ENCODE peak calls at places on chromosomes 2 and 18, in six cellular contexts. One of them, this sample, is unnamed.

GRCh38 chr2:96157649-96158553 is 12.7 kb upstream of the DUSP2 start:
- DNase-seq in HAP-1: no peak
- DNase-seq in left lobe of liver: no peak
- DNase-seq in activated T-cell treated with anti-CD3 and anti-CD28 coated beads, Interleukin-2, amount 50 U/mL, for 48 hours: peak; percentile 97
- DNase-seq in epithelial cell of esophagus: no peak
- DNase-seq in T-helper 1 cell: peak; percentile 49
- DNase-seq in this sample: peak; percentile 85

GRCh38 chr2:36246320-36246990 is 109.1 kb upstream of the CRIM1 start:
- DNase-seq in left lobe of liver: no peak
- DNase-seq in activated T-cell treated with anti-CD3 and anti-CD28 coated beads, Interleukin-2, amount 50 U/mL, for 48 hours: no peak
- DNase-seq in T-helper 1 cell: no peak
- DNase-seq in epithelial cell of esophagus: no peak
- DNase-seq in HAP-1: no peak
- DNase-seq in this sample: no peak

GRCh38 chr2:110980613-110981062 is 140.1 kb upstream of the BCL2L11 start:
- DNase-seq in HAP-1: no peak
- DNase-seq in left lobe of liver: no peak
- DNase-seq in epithelial cell of esophagus: no peak
- DNase-seq in T-helper 1 cell: no peak
- DNase-seq in activated T-cell treated with anti-CD3 and anti-CD28 coated beads, Interleukin-2, amount 50 U/mL, for 48 hours: no peak
- DNase-seq in this sample: no peak

GRCh38 chr18:24913507-24914147 is 438.3 kb downstream of the ZNF521 start:
- DNase-seq in T-helper 1 cell: no peak
- DNase-seq in HAP-1: no peak
- DNase-seq in left lobe of liver: no peak
- DNase-seq in activated T-cell treated with anti-CD3 and anti-CD28 coated beads, Interleukin-2, amount 50 U/mL, for 48 hours: no peak
- DNase-seq in epithelial cell of esophagus: no peak
- DNase-seq in this sample: no peak

GRCh38 chr2:20135631-20136050 is 84.2 kb upstream of the LAPTM4A start:
- DNase-seq in activated T-cell treated with anti-CD3 and anti-CD28 coated beads, Interleukin-2, amount 50 U/mL, for 48 hours: peak; percentile 60
- DNase-seq in HAP-1: peak; percentile 70
- DNase-seq in left lobe of liver: peak; percentile 82
- DNase-seq in T-helper 1 cell: no peak
- DNase-seq in epithelial cell of esophagus: peak; percentile 61
- DNase-seq in this sample: peak; percentile 75

GRCh38 chr18:48994044-48994651 is 43.4 kb upstream of the SMAD7 start:
- DNase-seq in T-helper 1 cell: no peak
- DNase-seq in activated T-cell treated with anti-CD3 and anti-CD28 coated beads, Interleukin-2, amount 50 U/mL, for 48 hours: no peak
- DNase-seq in left lobe of liver: no peak
- DNase-seq in epithelial cell of esophagus: peak; percentile 41
- DNase-seq in HAP-1: no peak
- DNase-seq in this sample: no peak

GRCh38 chr2:101981484-101981883 is 10.3 kb upstream of the IL1R2 start:
- DNase-seq in epithelial cell of esophagus: no peak
- DNase-seq in activated T-cell treated with anti-CD3 and anti-CD28 coated beads, Interleukin-2, amount 50 U/mL, for 48 hours: no peak
- DNase-seq in left lobe of liver: no peak
- DNase-seq in T-helper 1 cell: no peak
- DNase-seq in HAP-1: no peak
- DNase-seq in this sample: no peak

GRCh38 chr2:177622516-177622915 is 229.9 kb downstream of the AGPS start:
- DNase-seq in HAP-1: peak; percentile 80
- DNase-seq in left lobe of liver: no peak
- DNase-seq in epithelial cell of esophagus: no peak
- DNase-seq in T-helper 1 cell: no peak
- DNase-seq in activated T-cell treated with anti-CD3 and anti-CD28 coated beads, Interleukin-2, amount 50 U/mL, for 48 hours: no peak
- DNase-seq in this sample: no peak

GRCh38 chr2:183089192-183089851 is 10.8 kb downstream of the DUSP19 start:
- DNase-seq in left lobe of liver: no peak
- DNase-seq in activated T-cell treated with anti-CD3 and anti-CD28 coated beads, Interleukin-2, amount 50 U/mL, for 48 hours: no peak
- DNase-seq in epithelial cell of esophagus: no peak
- DNase-seq in HAP-1: no peak
- DNase-seq in T-helper 1 cell: no peak
- DNase-seq in this sample: no peak

GRCh38 chr18:34659579-34660517 is 50.2 kb upstream of the DTNA start:
- DNase-seq in epithelial cell of esophagus: peak; percentile 93
- DNase-seq in T-helper 1 cell: no peak
- DNase-seq in left lobe of liver: peak; percentile 65
- DNase-seq in HAP-1: peak; percentile 74
- DNase-seq in activated T-cell treated with anti-CD3 and anti-CD28 coated beads, Interleukin-2, amount 50 U/mL, for 48 hours: no peak
- DNase-seq in this sample: no peak

GRCh38 chr2:173940208-173941020 is 24.8 kb downstream of the SP3 start:
- DNase-seq in left lobe of liver: no peak
- DNase-seq in epithelial cell of esophagus: no peak
- DNase-seq in activated T-cell treated with anti-CD3 and anti-CD28 coated beads, Interleukin-2, amount 50 U/mL, for 48 hours: no peak
- DNase-seq in T-helper 1 cell: no peak
- DNase-seq in HAP-1: no peak
- DNase-seq in this sample: no peak

GRCh38 chr2:69119104-69119503 is 106.1 kb downstream of the ANTXR1 start:
- DNase-seq in HAP-1: no peak
- DNase-seq in epithelial cell of esophagus: no peak
- DNase-seq in T-helper 1 cell: no peak
- DNase-seq in left lobe of liver: no peak
- DNase-seq in activated T-cell treated with anti-CD3 and anti-CD28 coated beads, Interleukin-2, amount 50 U/mL, for 48 hours: no peak
- DNase-seq in this sample: no peak

GRCh38 chr2:148458171-148458570 is 186.4 kb upstream of the EPC2 start:
- DNase-seq in activated T-cell treated with anti-CD3 and anti-CD28 coated beads, Interleukin-2, amount 50 U/mL, for 48 hours: no peak
- DNase-seq in T-helper 1 cell: no peak
- DNase-seq in epithelial cell of esophagus: no peak
- DNase-seq in left lobe of liver: no peak
- DNase-seq in HAP-1: no peak
- DNase-seq in this sample: no peak

GRCh38 chr2:58131191-58132011 is 84.8 kb downstream of the VRK2 start:
- DNase-seq in epithelial cell of esophagus: peak; percentile 40
- DNase-seq in activated T-cell treated with anti-CD3 and anti-CD28 coated beads, Interleukin-2, amount 50 U/mL, for 48 hours: no peak
- DNase-seq in HAP-1: no peak
- DNase-seq in left lobe of liver: no peak
- DNase-seq in T-helper 1 cell: no peak
- DNase-seq in this sample: no peak

GRCh38 chr2:70094978-70095832 is 7.9 kb downstream of the PCBP1 start:
- DNase-seq in HAP-1: no peak
- DNase-seq in activated T-cell treated with anti-CD3 and anti-CD28 coated beads, Interleukin-2, amount 50 U/mL, for 48 hours: no peak
- DNase-seq in T-helper 1 cell: peak; percentile 25
- DNase-seq in epithelial cell of esophagus: peak; percentile 89
- DNase-seq in left lobe of liver: peak; percentile 87
- DNase-seq in this sample: peak; percentile 56

GRCh38 chr2:25982273-25982967 is at the start of gene KIF3C:
- DNase-seq in T-helper 1 cell: peak; percentile 68
- DNase-seq in activated T-cell treated with anti-CD3 and anti-CD28 coated beads, Interleukin-2, amount 50 U/mL, for 48 hours: peak; percentile 76
- DNase-seq in left lobe of liver: peak; percentile 53
- DNase-seq in HAP-1: peak; percentile 76
- DNase-seq in epithelial cell of esophagus: peak; percentile 68
- DNase-seq in this sample: peak; percentile 78

GRCh38 chr2:218406949-218407703 is 7.5 kb downstream of the CTDSP1 start:
- DNase-seq in HAP-1: peak; percentile 62
- DNase-seq in activated T-cell treated with anti-CD3 and anti-CD28 coated beads, Interleukin-2, amount 50 U/mL, for 48 hours: peak; percentile 76
- DNase-seq in epithelial cell of esophagus: peak; percentile 23
- DNase-seq in T-helper 1 cell: peak; percentile 53
- DNase-seq in left lobe of liver: peak; percentile 84
- DNase-seq in this sample: no peak

GRCh38 chr2:160415991-160416390 is 77.6 kb downstream of the RBMS1 start:
- DNase-seq in T-helper 1 cell: no peak
- DNase-seq in left lobe of liver: no peak
- DNase-seq in HAP-1: no peak
- DNase-seq in epithelial cell of esophagus: peak; percentile 78
- DNase-seq in activated T-cell treated with anti-CD3 and anti-CD28 coated beads, Interleukin-2, amount 50 U/mL, for 48 hours: no peak
- DNase-seq in this sample: no peak

GRCh38 chr2:641501-642430 is 35.4 kb downstream of the TMEM18 start:
- DNase-seq in HAP-1: no peak
- DNase-seq in T-helper 1 cell: no peak
- DNase-seq in left lobe of liver: peak; percentile 7
- DNase-seq in epithelial cell of esophagus: no peak
- DNase-seq in activated T-cell treated with anti-CD3 and anti-CD28 coated beads, Interleukin-2, amount 50 U/mL, for 48 hours: no peak
- DNase-seq in this sample: no peak

GRCh38 chr2:24620936-24621335 is 129.9 kb downstream of the NCOA1 start:
- DNase-seq in activated T-cell treated with anti-CD3 and anti-CD28 coated beads, Interleukin-2, amount 50 U/mL, for 48 hours: no peak
- DNase-seq in T-helper 1 cell: no peak
- DNase-seq in epithelial cell of esophagus: peak; percentile 21
- DNase-seq in left lobe of liver: no peak
- DNase-seq in HAP-1: no peak
- DNase-seq in this sample: no peak

GRCh38 chr2:127083819-127084503 is 23.0 kb downstream of the BIN1 start:
- DNase-seq in HAP-1: no peak
- DNase-seq in left lobe of liver: peak; percentile 90
- DNase-seq in epithelial cell of esophagus: peak; percentile 58
- DNase-seq in T-helper 1 cell: no peak
- DNase-seq in activated T-cell treated with anti-CD3 and anti-CD28 coated beads, Interleukin-2, amount 50 U/mL, for 48 hours: no peak
- DNase-seq in this sample: no peak

GRCh38 chr2:123648014-123648413 is 377.1 kb upstream of the CNTNAP5 start:
- DNase-seq in left lobe of liver: no peak
- DNase-seq in HAP-1: no peak
- DNase-seq in T-helper 1 cell: no peak
- DNase-seq in activated T-cell treated with anti-CD3 and anti-CD28 coated beads, Interleukin-2, amount 50 U/mL, for 48 hours: no peak
- DNase-seq in epithelial cell of esophagus: no peak
- DNase-seq in this sample: no peak

GRCh38 chr2:11506611-11506969 is 27.3 kb upstream of the GREB1 start:
- DNase-seq in epithelial cell of esophagus: no peak
- DNase-seq in HAP-1: no peak
- DNase-seq in activated T-cell treated with anti-CD3 and anti-CD28 coated beads, Interleukin-2, amount 50 U/mL, for 48 hours: no peak
- DNase-seq in T-helper 1 cell: no peak
- DNase-seq in left lobe of liver: peak; percentile 75
- DNase-seq in this sample: no peak

GRCh38 chr2:9264301-9264700 is 57.7 kb downstream of the ASAP2 start:
- DNase-seq in HAP-1: no peak
- DNase-seq in left lobe of liver: no peak
- DNase-seq in epithelial cell of esophagus: peak; percentile 57
- DNase-seq in activated T-cell treated with anti-CD3 and anti-CD28 coated beads, Interleukin-2, amount 50 U/mL, for 48 hours: no peak
- DNase-seq in T-helper 1 cell: no peak
- DNase-seq in this sample: no peak

GRCh38 chr18:12397793-12398192 is 9.9 kb upstream of the PRELID3A start:
- DNase-seq in T-helper 1 cell: no peak
- DNase-seq in activated T-cell treated with anti-CD3 and anti-CD28 coated beads, Interleukin-2, amount 50 U/mL, for 48 hours: no peak
- DNase-seq in left lobe of liver: no peak
- DNase-seq in HAP-1: no peak
- DNase-seq in epithelial cell of esophagus: no peak
- DNase-seq in this sample: no peak

GRCh38 chr2:233068762-233069418 is 8.7 kb downstream of the INPP5D start:
- DNase-seq in activated T-cell treated with anti-CD3 and anti-CD28 coated beads, Interleukin-2, amount 50 U/mL, for 48 hours: no peak
- DNase-seq in epithelial cell of esophagus: no peak
- DNase-seq in left lobe of liver: no peak
- DNase-seq in HAP-1: no peak
- DNase-seq in T-helper 1 cell: no peak
- DNase-seq in this sample: no peak